ENCODE peak calls at places on chromosomes 11 and 22, in ten cellular contexts. R is bronchial epithelial cell, O is cardiac fibroblast, S is left ventricle myocardium inferior, A is ovary, U is NB4, V is Peyer's patch, G is astrocyte of the spinal cord, K is tibial nerve, B is cardiac muscle cell. D is an unnamed sample.

GRCh38 chr11:29842061-29842460 is 174.8 kb downstream of the KCNA4 start:
- DNase-seq in R (peak), O (no peak), S (no peak), A (no peak), U (no peak), V (no peak), G (no peak), K (no peak), B (no peak), D (no peak)

GRCh38 chr11:78567209-78567608 is 7.5 kb downstream of the NARS2 start:
- DNase-seq in R (peak), O (peak), S (no peak), A (no peak), U (no peak), V (no peak), G (peak), K (no peak), B (no peak), D (no peak)

GRCh38 chr22:23184764-23185113 is 4.4 kb downstream of the BCR start:
- DNase-seq in R (no peak), O (no peak), S (no peak), A (no peak), U (no peak), V (no peak), G (no peak), K (no peak), B (no peak), D (no peak)

GRCh38 chr11:125496465-125496817 is 376 bp upstream of the FEZ1 start:
- DNase-seq in R (no peak), O (no peak), S (no peak), A (peak), U (no peak), V (no peak), G (no peak), K (no peak), B (no peak), D (no peak)

GRCh38 chr11:72528121-72528520 is 93.8 kb upstream of the CLPB start:
- DNase-seq in R (no peak), O (no peak), S (no peak), A (no peak), U (no peak), V (no peak), G (no peak), K (no peak), B (no peak), D (no peak)

GRCh38 chr22:35205141-35205775 is 52.0 kb upstream of the HMGXB4 start:
- DNase-seq in R (no peak), O (peak), S (no peak), A (no peak), U (no peak), V (no peak), G (no peak), K (no peak), B (peak), D (no peak)

GRCh38 chr22:48750826-48751440 is 1076.7 kb downstream of the BRD1 start:
- DNase-seq in R (no peak), O (no peak), S (no peak), A (no peak), U (no peak), V (no peak), G (no peak), K (no peak), B (no peak), D (no peak)

GRCh38 chr22:46757104-46757503 is 5.3 kb upstream of the TBC1D22A start:
- DNase-seq in R (no peak), O (no peak), S (no peak), A (no peak), U (no peak), V (no peak), G (no peak), K (no peak), B (no peak), D (no peak)

GRCh38 chr11:64891215-64891848 is 12.9 kb upstream of the EHD1 start:
- DNase-seq in R (no peak), O (no peak), S (no peak), A (no peak), U (no peak), V (peak), G (no peak), K (no peak), B (no peak), D (no peak)

GRCh38 chr11:21556936-21557335 is 635.9 kb upstream of the ANO5 start:
- DNase-seq in R (peak), O (no peak), S (no peak), A (no peak), U (no peak), V (no peak), G (no peak), K (no peak), B (no peak), D (no peak)

GRCh38 chr22:26330971-26331625 is 98.0 kb upstream of the ASPHD2 start:
- DNase-seq in R (peak), O (peak), S (no peak), A (no peak), U (peak), V (no peak), G (peak), K (no peak), B (peak), D (no peak)

GRCh38 chr11:117610045-117610444 is 187.0 kb downstream of the DSCAML1 start:
- DNase-seq in R (peak), O (no peak), S (no peak), A (no peak), U (no peak), V (no peak), G (peak), K (no peak), B (no peak), D (no peak)

GRCh38 chr11:69296890-69297224 is 2.9 kb downstream of the MYEOV start:
- DNase-seq in R (no peak), O (no peak), S (peak), A (no peak), U (no peak), V (no peak), G (no peak), K (no peak), B (no peak), D (no peak)

GRCh38 chr11:35555238-35555887 is 29.9 kb upstream of the PAMR1 start:
- DNase-seq in R (no peak), O (no peak), S (no peak), A (no peak), U (no peak), V (no peak), G (peak), K (no peak), B (no peak), D (no peak)

GRCh38 chr11:69483696-69484426 is 2.4 kb downstream of the LINC01488 start:
- DNase-seq in R (no peak), O (no peak), S (peak), A (no peak), U (no peak), V (peak), G (no peak), K (no peak), B (no peak), D (no peak)

GRCh38 chr11:15780354-15780753 is 576.0 kb downstream of the SOX6 start:
- DNase-seq in R (no peak), O (no peak), S (no peak), A (no peak), U (no peak), V (no peak), G (no peak), K (no peak), B (no peak), D (no peak)

GRCh38 chr11:57429946-57430345 is 3.0 kb upstream of the SLC43A3 start:
- DNase-seq in R (no peak), O (no peak), S (no peak), A (no peak), U (no peak), V (no peak), G (no peak), K (no peak), B (no peak), D (no peak)

GRCh38 chr11:61297741-61298140 is 2.6 kb upstream of the VWCE start:
- DNase-seq in R (peak), O (peak), S (no peak), A (peak), U (peak), V (no peak), G (peak), K (no peak), B (no peak), D (no peak)

GRCh38 chr22:38490475-38490874 is 15.6 kb downstream of the DDX17 start:
- DNase-seq in R (no peak), O (no peak), S (no peak), A (no peak), U (no peak), V (no peak), G (no peak), K (no peak), B (no peak), D (no peak)

DNA sequence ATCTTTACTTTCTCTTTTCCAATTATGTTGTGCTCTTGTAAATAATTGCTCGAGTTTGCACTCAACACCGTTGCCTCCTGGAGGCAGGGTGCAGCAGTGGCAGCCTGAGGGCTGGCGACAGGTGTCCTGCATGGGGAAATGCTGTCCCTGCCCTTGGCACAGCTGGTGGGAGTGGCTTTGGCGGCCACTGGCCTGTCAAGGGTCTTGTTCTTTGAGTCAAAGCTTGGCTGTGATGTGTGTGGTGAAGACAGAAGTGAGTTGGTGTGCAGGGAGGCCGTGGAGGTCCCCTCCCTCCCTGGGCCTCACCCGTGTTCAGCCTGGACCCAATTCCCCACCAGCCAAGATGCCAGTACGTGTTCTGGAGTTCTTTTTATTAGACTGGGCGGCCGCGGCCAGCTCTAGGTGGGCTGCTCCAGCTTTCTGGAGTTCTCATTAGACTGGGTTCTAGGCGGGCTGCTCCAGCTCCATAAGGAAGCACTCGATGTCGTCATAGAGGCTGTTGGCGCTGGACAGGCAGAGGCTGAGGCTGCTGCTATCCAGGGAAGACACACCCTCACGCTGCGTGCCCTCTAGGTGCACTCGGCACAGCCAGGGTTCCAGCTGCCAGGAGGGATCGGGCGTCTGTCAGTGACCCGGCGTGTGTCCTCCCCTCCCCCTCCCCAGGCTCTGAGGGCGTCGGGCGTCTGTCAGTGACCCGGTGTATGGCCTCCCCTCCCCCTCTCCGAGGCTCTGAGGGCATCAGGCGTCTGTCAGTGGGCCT is 3.4 kb downstream of the IRF7 start:
- DNase-seq in R (no peak), O (peak), S (no peak), A (peak), U (peak), V (peak), G (no peak), K (no peak), B (no peak), D (no peak)
- TF ChIP-seq CTCF in R (peak), O (peak), S (no peak), A (no peak), U (peak), V (no peak), G (peak), K (no peak), B (peak), D (peak)

GRCh38 chr11:11620251-11620965 is 1.4 kb downstream of the GALNT18 start:
- DNase-seq in R (peak), O (no peak), S (peak), A (peak), U (no peak), V (peak), G (peak), K (no peak), B (peak), D (no peak)
- H3K4me3 ChIP-seq in R (peak), O (no peak), S (peak), A (peak), U (no peak), V (peak), G (peak), K (peak), B (peak), D (peak)

DNA sequence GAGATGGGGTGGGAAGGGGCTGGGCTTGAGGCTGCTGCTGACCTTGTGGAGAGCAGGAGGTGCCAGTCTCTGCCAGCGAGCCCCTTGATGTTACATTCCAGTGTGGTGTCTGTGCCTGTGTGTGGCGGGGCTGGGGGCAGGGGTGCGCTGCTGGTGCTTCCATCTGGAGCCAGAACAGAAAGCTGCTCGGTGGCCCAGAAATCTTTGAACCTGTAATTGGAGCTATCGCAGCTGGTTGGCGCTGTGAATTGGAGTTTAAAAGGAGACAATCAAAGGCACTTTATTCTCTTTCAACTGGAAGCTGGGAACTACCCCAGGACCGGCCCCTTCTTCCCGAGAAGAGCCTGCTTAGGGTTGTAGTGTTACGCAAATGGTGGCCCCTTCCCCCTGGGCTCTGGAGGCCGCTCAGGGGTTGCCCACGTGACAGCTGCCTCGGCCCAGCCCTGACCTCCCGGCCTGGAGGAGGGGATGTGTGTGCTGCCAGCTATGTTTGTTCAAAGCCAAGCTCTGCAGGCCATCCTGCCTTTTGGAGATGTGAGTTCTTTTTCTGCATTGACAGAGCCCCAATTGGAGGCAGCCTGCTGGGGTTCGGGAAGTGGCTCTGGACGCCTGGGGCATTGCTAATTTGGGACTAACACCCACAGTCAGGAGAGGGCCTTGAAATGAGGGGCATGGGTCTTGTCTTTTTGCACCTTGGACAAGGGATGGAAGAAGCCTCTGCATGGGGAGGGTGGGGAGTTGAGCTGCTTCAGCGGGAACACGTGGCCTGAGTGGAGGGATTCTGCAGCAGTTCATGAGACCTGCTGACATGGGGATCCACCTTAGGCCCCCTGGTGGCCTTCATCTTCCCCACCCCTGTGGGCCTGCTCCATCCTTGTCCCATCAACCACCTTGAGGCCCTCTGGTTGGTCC is 14.0 kb upstream of the ARSA start:
- DNase-seq in R (peak), O (peak), S (no peak), A (peak), U (peak), V (no peak), G (peak), K (no peak), B (peak), D (no peak)
- TF ChIP-seq CTCF in R (peak), O (peak), S (peak), A (no peak), U (peak), V (no peak), G (peak), K (peak), B (peak), D (peak)

GRCh38 chr11:112114460-112114859 is 27.8 kb downstream of the SDHD start:
- DNase-seq in R (no peak), O (no peak), S (no peak), A (no peak), U (no peak), V (no peak), G (no peak), K (no peak), B (no peak), D (no peak)

GRCh38 chr11:112118176-112118575 is 31.5 kb downstream of the SDHD start:
- DNase-seq in R (no peak), O (no peak), S (no peak), A (no peak), U (no peak), V (no peak), G (no peak), K (no peak), B (no peak), D (no peak)

GRCh38 chr11:112115389-112115788 is 28.7 kb downstream of the SDHD start:
- DNase-seq in R (no peak), O (no peak), S (no peak), A (no peak), U (no peak), V (no peak), G (no peak), K (no peak), B (no peak), D (no peak)

GRCh38 chr11:112113539-112114457 is 27.1 kb downstream of the SDHD start:
- DNase-seq in R (peak), O (peak), S (no peak), A (no peak), U (peak), V (no peak), G (peak), K (no peak), B (peak), D (no peak)
- H3K4me3 ChIP-seq in R (no peak), O (no peak), S (peak), A (no peak), U (no peak), V (no peak), G (no peak), K (no peak), B (no peak), D (no peak)

GRCh38 chr11:41613321-41613720 is 153.9 kb upstream of the LRRC4C start:
- DNase-seq in R (no peak), O (no peak), S (no peak), A (no peak), U (no peak), V (no peak), G (peak), K (no peak), B (no peak), D (no peak)

DNA sequence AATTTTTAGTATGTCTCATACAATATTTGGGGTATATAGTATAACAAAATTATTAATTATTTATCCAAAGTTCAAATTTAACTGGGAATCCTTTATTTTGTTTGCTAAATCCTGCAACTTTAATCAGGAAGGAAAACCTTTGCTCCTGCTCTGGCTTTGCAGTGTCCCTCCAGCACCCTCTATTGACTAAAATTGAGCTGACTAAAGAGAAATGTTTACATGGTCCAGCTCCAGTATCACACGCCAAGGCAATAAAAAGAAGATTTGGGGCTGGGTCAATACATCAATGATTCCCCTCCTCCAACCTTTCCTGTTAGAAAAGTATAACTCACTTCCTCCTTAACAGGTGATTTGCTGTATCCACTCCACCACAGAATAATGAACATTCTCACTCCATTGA is 153.0 kb upstream of the LRRC4C start:
- DNase-seq in R (peak), O (peak), S (no peak), A (no peak), U (peak), V (no peak), G (peak), K (no peak), B (no peak), D (no peak)
- TF ChIP-seq CTCF in R (no peak), O (peak), S (no peak), A (no peak), U (peak), V (no peak), G (peak), K (no peak), B (no peak), D (no peak)

D was measured in esophagus squamous epithelium.